ENCODE peak calls at places on chromosome 3, in nine cellular contexts. D is GM23248; T is A172; W is stimulated activated naive B cell treated with anti-CD40 and anti-IgM and Interleukin-4, amounts not matched to agents 10 μg/mL and 1 μg/mL and 100 μg/mL, for 72 hours; F is stimulated activated CD4-positive, alpha-beta T cell treated with anti-CD3 and anti-CD28 coated beads, Interleukin-1b, Interleukin-23, amount 100 ng/mL, for 1 hour; O is stimulated activated naive CD8-positive, alpha-beta T cell treated with anti-CD3 and anti-CD28 coated beads, Interleukin-15, Interleukin-2, amounts not matched to agents 100 U/mL and 50 U/mL, for 24 hours; S is NCI-H187 treated with DMSO at 0.1 percent for 48 hours; X is foreskin keratinocyte; B is naive thymus-derived CD4-positive, alpha-beta T cell. Y is an unnamed sample.

GRCh38 chr3:54951405-54951804 is 23.5 kb upstream of the LRTM1 start:
- DNase-seq in W (no peak), X (no peak), F (no peak), D (peak; percentile 97), S (no peak), O (no peak), T (peak; percentile 82), B (no peak), Y (no peak)

GRCh38 chr3:33490641-33491241 is 50.5 kb upstream of the UBP1 start:
- DNase-seq in X (no peak), D (no peak), F (no peak), O (no peak), S (no peak), W (no peak), T (no peak), B (no peak), Y (no peak)

GRCh38 chr3:39088889-39089288 is 18.5 kb downstream of the GORASP1 start:
- DNase-seq in O (no peak), S (no peak), B (no peak), D (peak; percentile 14), T (no peak), F (no peak), X (no peak), W (no peak), Y (no peak)

GRCh38 chr3:27044926-27045481 is 324.2 kb downstream of the NEK10 start:
- DNase-seq in D (no peak), B (no peak), S (no peak), O (no peak), F (no peak), T (no peak), W (no peak), X (no peak), Y (no peak)

GRCh38 chr3:132637590-132637989 is 22.0 kb downstream of the ACAD11 start:
- DNase-seq in O (no peak), T (peak; percentile 31), W (no peak), B (no peak), F (no peak), S (no peak), D (peak; percentile 71), X (peak; percentile 47), Y (no peak)

GRCh38 chr3:99236576-99236975 is 335.1 kb upstream of the DCBLD2 start:
- DNase-seq in T (no peak), X (no peak), B (no peak), O (no peak), S (no peak), D (peak; percentile 4), W (no peak), F (no peak), Y (no peak)

GRCh38 chr3:189974372-189974771 is 146.3 kb downstream of the P3H2 start:
- DNase-seq in S (no peak), F (no peak), W (no peak), B (no peak), D (no peak), T (no peak), X (no peak), O (no peak), Y (no peak)

GRCh38 chr3:51748327-51748726 is 30.7 kb downstream of the IQCF6 start:
- DNase-seq in O (no peak), B (no peak), W (no peak), T (no peak), X (no peak), F (no peak), S (no peak), D (no peak), Y (no peak)

GRCh38 chr3:169764453-169765280 is at the start of gene TERC:
- DNase-seq in T (peak; percentile 85), X (peak; percentile 73), O (peak; percentile 92), W (peak; percentile 90), D (peak; percentile 93), F (peak; percentile 86), S (peak; percentile 51), B (peak; percentile 90), Y (peak; percentile 88)

Y was measured in stimulated activated CD8-positive, alpha-beta memory T cell treated with anti-CD3 and anti-CD28 coated beads, Interleukin-7, amount 100 ng/mL, for 4 hours.